ENCODE peak calls at places on chromosomes 6 and 20, in eight cellular contexts. Z is mucosa of descending colon, H is HCT116, X is right cardiac atrium, T is A549, R is body of pancreas, K is PC-3, A is lower lobe of right lung. U is an unnamed sample.

GRCh38 chr6:170178561-170179477 is 112.1 kb downstream of the DLL1 start:
- ATAC-seq in Z (peak), H (no peak), X (peak), T (no peak), R (peak), K (peak), A (peak), U (no peak)

GRCh38 chr6:31305674-31306219 is 33.9 kb upstream of the HLA-C start:
- ATAC-seq in Z (no peak), H (no peak), X (no peak), T (no peak), R (no peak), K (no peak), A (peak), U (no peak)

GRCh38 chr6:126625019-126625418 is 285.1 kb downstream of the CENPW start:
- ATAC-seq in Z (no peak), H (no peak), X (no peak), T (no peak), R (no peak), K (no peak), A (no peak), U (no peak)

GRCh38 chr6:129882510-129883023 is 21.5 kb upstream of the TMEM244 start:
- ATAC-seq in Z (peak), H (no peak), X (no peak), T (no peak), R (no peak), K (no peak), A (no peak), U (no peak)

GRCh38 chr20:21020656-21021004 is 85.5 kb downstream of the LINC00237 start:
- ATAC-seq in Z (no peak), H (no peak), X (no peak), T (no peak), R (no peak), K (no peak), A (no peak), U (no peak)

GRCh38 chr20:6044102-6044501 is 9.8 kb downstream of the LRRN4 start:
- ATAC-seq in Z (peak), H (peak), X (no peak), T (peak), R (no peak), K (no peak), A (no peak), U (no peak)

GRCh38 chr6:88248709-88249321 is 82.7 kb upstream of the CNR1 start:
- ATAC-seq in Z (no peak), H (no peak), X (no peak), T (no peak), R (no peak), K (no peak), A (no peak), U (no peak)

GRCh38 chr6:31725502-31726350 is 2.6 kb downstream of the MPIG6B start:
- ATAC-seq in Z (no peak), H (no peak), X (no peak), T (no peak), R (no peak), K (no peak), A (no peak), U (no peak)

GRCh38 chr6:17212541-17213371 is 68.4 kb upstream of the RBM24 start:
- ATAC-seq in Z (no peak), H (no peak), X (peak), T (no peak), R (no peak), K (no peak), A (no peak), U (peak)

GRCh38 chr6:116393430-116393829 is 22.7 kb downstream of the DSE start:
- ATAC-seq in Z (peak), H (no peak), X (no peak), T (peak), R (no peak), K (no peak), A (peak), U (no peak)

GRCh38 chr20:9608639-9609440 is 94.5 kb downstream of the LAMP5 start:
- ATAC-seq in Z (no peak), H (no peak), X (no peak), T (no peak), R (no peak), K (peak), A (no peak), U (no peak)

GRCh38 chr20:58408603-58409246 is 19.7 kb downstream of the VAPB start:
- ATAC-seq in Z (peak), H (no peak), X (no peak), T (no peak), R (peak), K (peak), A (no peak), U (no peak)

GRCh38 chr6:80029442-80029841 is 25.0 kb downstream of the TTK start:
- ATAC-seq in Z (peak), H (no peak), X (no peak), T (no peak), R (no peak), K (no peak), A (no peak), U (no peak)

GRCh38 chr20:16599257-16599656 is 26.0 kb upstream of the KIF16B start:
- ATAC-seq in Z (no peak), H (no peak), X (no peak), T (no peak), R (no peak), K (no peak), A (no peak), U (no peak)

GRCh38 chr20:8291200-8291599 is 159.1 kb downstream of the PLCB1 start:
- ATAC-seq in Z (no peak), H (no peak), X (no peak), T (no peak), R (no peak), K (no peak), A (no peak), U (no peak)

GRCh38 chr6:28985396-28986164 is 19.5 kb downstream of the ZNF311 start:
- ATAC-seq in Z (peak), H (peak), X (peak), T (peak), R (peak), K (peak), A (peak), U (peak)

GRCh38 chr20:36167826-36168634 is 13.5 kb downstream of the EPB41L1 start:
- ATAC-seq in Z (no peak), H (peak), X (no peak), T (peak), R (no peak), K (peak), A (no peak), U (no peak)

GRCh38 chr20:37564016-37564387 is 36.3 kb upstream of the BLCAP start:
- ATAC-seq in Z (no peak), H (peak), X (peak), T (no peak), R (no peak), K (no peak), A (no peak), U (no peak)

GRCh38 chr20:34143951-34144350 is 31.9 kb upstream of the EIF2S2 start:
- ATAC-seq in Z (no peak), H (no peak), X (no peak), T (peak), R (no peak), K (no peak), A (no peak), U (no peak)

GRCh38 chr20:40160151-40160550 is 528.9 kb downstream of the MAFB start:
- ATAC-seq in Z (peak), H (peak), X (peak), T (peak), R (no peak), K (peak), A (peak), U (peak)

GRCh38 chr6:69818223-69818930 is 21.6 kb upstream of the LMBRD1 start:
- ATAC-seq in Z (peak), H (no peak), X (no peak), T (no peak), R (no peak), K (no peak), A (no peak), U (no peak)

GRCh38 chr6:78883651-78884050 is 16.3 kb downstream of the IRAK1BP1 start:
- ATAC-seq in Z (no peak), H (no peak), X (no peak), T (no peak), R (no peak), K (no peak), A (no peak), U (no peak)

GRCh38 chr20:21623781-21624094 is 81.7 kb upstream of the PAX1 start:
- ATAC-seq in Z (no peak), H (no peak), X (no peak), T (no peak), R (no peak), K (no peak), A (no peak), U (no peak)

GRCh38 chr20:25637247-25637646 is 13.4 kb upstream of the NANP start:
- ATAC-seq in Z (no peak), H (no peak), X (no peak), T (no peak), R (no peak), K (no peak), A (no peak), U (no peak)

GRCh38 chr6:134873500-134874388 is 76.2 kb downstream of the ALDH8A1 start:
- ATAC-seq in Z (peak), H (no peak), X (no peak), T (no peak), R (no peak), K (no peak), A (no peak), U (no peak)

GRCh38 chr6:15368186-15368585 is 122.3 kb downstream of the JARID2 start:
- ATAC-seq in Z (no peak), H (no peak), X (no peak), T (no peak), R (no peak), K (no peak), A (no peak), U (no peak)

GRCh38 chr20:48538856-48539255 is 288.9 kb downstream of the PREX1 start:
- ATAC-seq in Z (no peak), H (peak), X (no peak), T (no peak), R (no peak), K (peak), A (no peak), U (no peak)

GRCh38 chr6:25404693-25405169 is 125.6 kb downstream of the CARMIL1 start:
- ATAC-seq in Z (peak), H (no peak), X (peak), T (no peak), R (peak), K (no peak), A (peak), U (no peak)

GRCh38 chr6:87730310-87730709 is 28.3 kb upstream of the AKIRIN2 start:
- ATAC-seq in Z (peak), H (no peak), X (peak), T (peak), R (no peak), K (peak), A (no peak), U (no peak)

GRCh38 chr6:4567141-4567540 is 209.1 kb upstream of the CDYL start:
- ATAC-seq in Z (no peak), H (no peak), X (no peak), T (no peak), R (no peak), K (no peak), A (no peak), U (no peak)

GRCh38 chr6:157831424-157832249 is 8.6 kb downstream of the SNX9 start:
- ATAC-seq in Z (peak), H (no peak), X (peak), T (no peak), R (no peak), K (no peak), A (no peak), U (no peak)

GRCh38 chr20:32387262-32387661 is 29.1 kb downstream of the ASXL1 start:
- ATAC-seq in Z (peak), H (no peak), X (no peak), T (no peak), R (no peak), K (no peak), A (no peak), U (no peak)

GRCh38 chr20:38673731-38674177 is 50.5 kb upstream of the SLC32A1 start:
- ATAC-seq in Z (no peak), H (no peak), X (peak), T (no peak), R (no peak), K (no peak), A (no peak), U (no peak)

GRCh38 chr6:129417416-129418086 is 292.4 kb downstream of the ARHGAP18 start:
- ATAC-seq in Z (no peak), H (no peak), X (peak), T (no peak), R (no peak), K (no peak), A (no peak), U (peak)

DNA sequence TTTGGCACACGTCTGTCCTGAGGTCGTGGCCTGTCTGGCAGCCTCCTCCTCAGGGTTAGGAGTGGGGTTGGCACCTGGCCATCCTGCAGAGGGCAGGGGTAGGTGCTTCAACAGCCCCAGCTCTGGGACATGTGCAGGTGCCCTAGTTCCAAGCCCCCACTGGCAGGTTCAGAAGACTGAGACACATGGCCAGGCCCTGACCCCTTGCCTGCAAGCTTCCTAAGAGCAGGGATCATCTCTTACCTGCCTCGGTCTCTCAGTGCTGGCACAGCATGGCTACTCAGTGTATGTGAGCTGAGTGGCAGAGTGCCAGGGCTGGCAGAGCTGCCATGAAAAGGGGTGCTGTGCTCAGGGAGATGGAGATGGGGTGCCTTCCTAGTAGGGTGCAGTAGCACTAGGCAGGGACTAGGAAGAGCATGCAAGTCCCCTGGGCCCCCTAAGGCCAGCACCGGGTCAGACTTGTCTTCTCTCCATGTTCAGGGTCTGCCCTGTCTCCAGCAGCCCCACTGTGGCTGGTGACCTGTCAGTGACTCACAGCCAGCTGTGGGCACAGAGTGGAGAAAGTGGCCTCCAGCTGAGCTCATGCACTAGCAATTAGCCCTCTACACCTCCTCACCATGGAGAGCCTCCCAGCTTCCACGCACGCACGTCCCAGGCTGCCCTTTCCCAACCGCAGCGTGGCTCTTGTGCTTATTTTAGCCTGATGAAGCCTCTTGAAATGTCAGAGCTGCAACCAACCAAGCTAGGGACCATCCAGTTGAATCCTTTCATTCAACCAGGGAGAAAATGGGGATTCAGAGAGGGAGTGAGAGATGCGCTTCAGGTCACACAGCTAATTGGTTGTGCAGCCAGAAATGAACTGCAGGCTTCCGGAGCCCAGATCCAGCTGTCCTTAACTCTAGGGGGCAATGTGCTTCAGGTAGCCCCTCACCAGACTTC is 116.6 kb downstream of the MRPL14 start:
- ATAC-seq in Z (peak), H (peak), X (peak), T (peak), R (no peak), K (peak), A (peak), U (peak)
- H3K4me3 ChIP-seq in Z (no peak), H (peak), X (no peak), T (no peak), R (no peak), K (no peak), A (no peak), U (no peak)

DNA sequence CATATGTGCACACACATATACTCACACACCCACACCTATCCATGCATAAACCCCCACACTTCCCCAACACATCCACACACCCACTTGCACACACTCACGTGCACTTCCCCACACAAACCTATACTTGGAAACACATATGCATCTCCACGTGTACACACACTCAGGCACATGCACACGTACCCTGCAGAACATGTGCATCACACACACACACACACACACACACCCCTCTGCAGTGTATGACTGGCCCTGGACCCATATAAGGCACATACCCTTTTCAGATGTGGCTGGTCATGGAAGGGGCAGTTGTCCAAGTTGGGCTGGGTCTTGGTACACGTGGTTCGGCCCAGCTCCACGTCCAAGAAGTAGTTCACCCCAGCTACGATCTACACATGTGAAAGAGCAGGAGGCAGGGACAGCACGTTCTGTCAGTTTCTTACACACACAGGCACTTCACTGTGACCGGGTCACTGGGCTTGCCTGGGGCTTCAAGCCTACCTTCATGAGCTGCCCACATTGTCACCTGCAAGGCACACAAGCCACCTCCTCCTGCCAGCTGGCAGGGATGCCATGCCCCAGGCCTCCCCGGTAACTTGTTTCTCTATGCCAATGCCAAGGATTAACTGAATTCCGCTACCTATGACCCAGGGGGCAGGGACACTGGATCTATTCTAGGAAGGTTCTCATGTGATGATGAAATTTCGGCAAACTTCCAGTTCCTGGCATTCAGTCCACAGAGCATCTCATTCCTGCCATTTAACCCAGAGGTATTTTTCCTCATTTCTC is 2.6 kb downstream of the CST3 start:
- ATAC-seq in Z (no peak), H (no peak), X (peak), T (no peak), R (no peak), K (no peak), A (no peak), U (peak)
- H3K4me3 ChIP-seq in Z (no peak), H (no peak), X (no peak), T (no peak), R (no peak), K (no peak), A (peak), U (no peak)

DNA sequence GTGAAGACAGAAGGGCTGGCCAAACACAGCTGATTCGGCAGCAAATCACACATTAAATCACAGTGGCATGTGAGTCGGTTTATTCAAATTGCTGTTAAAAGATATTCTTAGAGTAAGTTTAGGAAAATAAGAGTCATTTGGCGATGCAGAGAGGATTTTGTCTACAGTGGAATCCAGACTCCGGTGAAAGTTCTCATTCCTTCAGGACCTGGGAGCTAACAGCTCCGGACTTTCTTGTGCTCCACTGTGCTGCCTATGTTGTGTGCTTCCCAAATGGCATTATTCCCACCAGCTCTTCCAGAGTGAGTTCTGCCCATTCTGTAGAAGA is 1.5 kb upstream of the EPM2A start:
- ATAC-seq in Z (no peak), H (no peak), X (no peak), T (no peak), R (no peak), K (no peak), A (no peak), U (no peak)
- H3K4me3 ChIP-seq in Z (no peak), H (no peak), X (no peak), T (no peak), R (no peak), K (no peak), A (peak), U (peak)

GRCh38 chr6:56540950-56541600 is 101.6 kb downstream of the DST start:
- ATAC-seq in Z (peak), H (no peak), X (no peak), T (no peak), R (no peak), K (no peak), A (no peak), U (no peak)

GRCh38 chr6:56538851-56539250 is 103.8 kb downstream of the DST start:
- ATAC-seq in Z (no peak), H (no peak), X (no peak), T (no peak), R (no peak), K (no peak), A (no peak), U (no peak)

GRCh38 chr6:56540232-56540631 is 102.5 kb downstream of the DST start:
- ATAC-seq in Z (no peak), H (no peak), X (no peak), T (no peak), R (no peak), K (no peak), A (no peak), U (no peak)

GRCh38 chr6:56541736-56542366 is 100.8 kb downstream of the DST start:
- ATAC-seq in Z (no peak), H (no peak), X (no peak), T (no peak), R (no peak), K (no peak), A (peak), U (no peak)

DNA sequence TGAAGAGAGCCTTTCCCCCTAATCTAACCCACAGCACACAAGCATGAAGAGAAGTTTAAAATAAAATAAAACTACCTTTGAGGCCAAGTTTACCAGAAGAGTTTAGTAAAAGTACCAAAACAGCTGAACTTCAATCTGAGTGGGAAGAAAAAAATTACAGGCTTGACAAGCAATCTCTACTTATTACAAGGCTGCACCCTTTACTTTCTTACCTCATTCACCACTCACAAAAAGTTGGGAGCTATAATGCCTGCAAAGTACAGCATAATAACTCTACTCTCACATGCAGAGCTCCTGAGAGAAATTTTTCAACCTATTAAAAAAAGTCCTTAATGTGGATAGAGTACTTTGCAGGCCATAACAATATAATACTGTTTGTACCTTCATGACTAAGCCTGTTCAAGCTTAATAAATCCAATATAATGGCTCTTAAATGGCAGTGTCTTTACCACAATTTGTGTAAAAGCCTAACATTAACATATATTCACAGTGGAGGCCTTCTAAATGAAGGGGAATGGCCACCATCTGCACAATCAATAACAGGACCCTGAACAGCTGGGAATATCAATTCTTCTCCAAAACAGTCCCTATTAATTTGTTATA is 103.1 kb downstream of the DST start:
- ATAC-seq in Z (no peak), H (no peak), X (no peak), T (no peak), R (no peak), K (peak), A (no peak), U (no peak)
- H3K4me3 ChIP-seq in Z (no peak), H (no peak), X (peak), T (no peak), R (no peak), K (peak), A (peak), U (peak)

U was measured in gastroesophageal sphincter.